ENCODE peak calls at places on chromosomes 3 and 15, in four cellular contexts. K, I, R and C are unnamed samples.
A peak's percentile ranks its signal among the peaks of the same experiment; 100 is the strongest.

GRCh38 chr15:90550919-90551318 is 21.2 kb downstream of the CRTC3 start:
- DNase-seq in R (no peak), I (no peak), K (peak; percentile 38), C (no peak)

GRCh38 chr15:87826119-87826730 is 430.3 kb downstream of the NTRK3 start:
- DNase-seq in K (no peak), R (no peak), I (no peak), C (no peak)

GRCh38 chr3:116299646-116300081 is 145.6 kb downstream of the LSAMP start:
- DNase-seq in R (no peak), K (no peak), I (no peak), C (peak; percentile 23)

GRCh38 chr3:152225176-152225575 is 43.6 kb upstream of the MBNL1 start:
- DNase-seq in K (no peak), I (no peak), R (no peak), C (peak; percentile 13)

GRCh38 chr15:41817781-41818180 is 10.1 kb upstream of the JMJD7 start:
- DNase-seq in K (no peak), R (no peak), I (no peak), C (no peak)

GRCh38 chr3:56001537-56001936 is 466.7 kb downstream of the ERC2 start:
- DNase-seq in K (no peak), I (no peak), R (no peak), C (no peak)

GRCh38 chr15:62976301-62976842 is 66.2 kb upstream of the TPM1 start:
- DNase-seq in I (no peak), K (peak; percentile 90), R (no peak), C (no peak)

GRCh38 chr3:142963266-142964149 is at the start of gene PAQR9:
- DNase-seq in I (peak; percentile 27), K (no peak), R (no peak), C (no peak)

GRCh38 chr3:194395201-194395600 is 3.9 kb downstream of the GP5 start:
- DNase-seq in K (no peak), R (no peak), I (no peak), C (no peak)

GRCh38 chr3:51966486-51966885 is 768 bp downstream of the PCBP4 start:
- DNase-seq in R (peak; percentile 61), I (no peak), K (no peak), C (no peak)

GRCh38 chr15:98649996-98650870 is 1.9 kb downstream of the IGF1R start:
- DNase-seq in I (peak; percentile 54), K (peak; percentile 41), R (peak; percentile 69), C (no peak)

GRCh38 chr3:42127226-42127625 is 36.1 kb downstream of the TRAK1 start:
- DNase-seq in I (no peak), R (no peak), K (no peak), C (no peak)

GRCh38 chr3:80355144-80355543 is 587.3 kb upstream of the ROBO1 start:
- DNase-seq in K (no peak), I (no peak), R (no peak), C (no peak)

GRCh38 chr3:158991146-158991705 is 189.4 kb downstream of the MFSD1 start:
- DNase-seq in I (no peak), K (no peak), R (peak; percentile 72), C (no peak)

GRCh38 chr3:58038675-58039302 is 30.6 kb downstream of the FLNB start:
- DNase-seq in I (no peak), R (no peak), K (peak; percentile 57), C (no peak)

GRCh38 chr15:101152914-101153313 is 98.9 kb downstream of the CHSY1 start:
- DNase-seq in R (peak; percentile 46), I (no peak), K (no peak), C (no peak)

GRCh38 chr3:166582231-166582630 is 745.0 kb upstream of the BCHE start:
- DNase-seq in K (peak; percentile 0), R (no peak), I (no peak), C (peak; percentile 3)

GRCh38 chr15:85298941-85299340 is 81.5 kb upstream of the AKAP13 start:
- DNase-seq in R (no peak), K (no peak), I (no peak), C (no peak)

GRCh38 chr3:73401058-73401457 is 223.7 kb downstream of the PDZRN3 start:
- DNase-seq in K (peak; percentile 57), I (no peak), R (no peak), C (no peak)

GRCh38 chr3:143895805-143896204 is 47.5 kb upstream of the SLC9A9 start:
- DNase-seq in K (no peak), I (no peak), R (no peak), C (no peak)

GRCh38 chr3:69205385-69205784 is 83.0 kb upstream of the LMOD3 start:
- DNase-seq in I (no peak), R (no peak), K (no peak), C (no peak)

GRCh38 chr3:50620420-50620819 is 3.5 kb downstream of the MAPKAPK3 start:
- DNase-seq in R (peak; percentile 25), I (no peak), K (no peak), C (no peak)

GRCh38 chr3:42539871-42540714 is 37.6 kb downstream of the VIPR1 start:
- DNase-seq in I (no peak), R (peak; percentile 75), K (no peak), C (no peak)

GRCh38 chr15:53808058-53808703 is 48.7 kb upstream of the WDR72 start:
- DNase-seq in R (no peak), K (peak; percentile 0), I (no peak), C (no peak)

GRCh38 chr3:71433631-71434030 is 149.9 kb downstream of the FOXP1 start:
- DNase-seq in I (no peak), K (no peak), R (no peak), C (no peak)

GRCh38 chr3:159620873-159621272 is 367.8 kb upstream of the IL12A start:
- DNase-seq in R (no peak), I (no peak), K (peak; percentile 77), C (no peak)

GRCh38 chr3:13262493-13263211 is 157.5 kb downstream of the NUP210 start:
- DNase-seq in R (peak; percentile 3), K (no peak), I (peak; percentile 42), C (no peak)

GRCh38 chr3:52792413-52792812 is 2.2 kb upstream of the ITIH3 start:
- DNase-seq in I (no peak), K (no peak), R (peak; percentile 24), C (no peak)

GRCh38 chr3:138370321-138370720 is 21.9 kb downstream of the MRAS start:
- DNase-seq in K (no peak), I (no peak), R (no peak), C (no peak)

GRCh38 chr3:13420817-13421755 is 964 bp upstream of the NUP210 start:
- DNase-seq in I (no peak), K (no peak), R (peak; percentile 80), C (no peak)

GRCh38 chr15:92421980-92422379 is 28.3 kb downstream of the ST8SIA2 start:
- DNase-seq in K (peak; percentile 63), I (no peak), R (no peak), C (peak; percentile 15)
- H3K4me3 ChIP-seq in K (no peak overlapping the region), I (no peak overlapping the region), R (no peak overlapping the region), C (no peak overlapping the region)

DNA sequence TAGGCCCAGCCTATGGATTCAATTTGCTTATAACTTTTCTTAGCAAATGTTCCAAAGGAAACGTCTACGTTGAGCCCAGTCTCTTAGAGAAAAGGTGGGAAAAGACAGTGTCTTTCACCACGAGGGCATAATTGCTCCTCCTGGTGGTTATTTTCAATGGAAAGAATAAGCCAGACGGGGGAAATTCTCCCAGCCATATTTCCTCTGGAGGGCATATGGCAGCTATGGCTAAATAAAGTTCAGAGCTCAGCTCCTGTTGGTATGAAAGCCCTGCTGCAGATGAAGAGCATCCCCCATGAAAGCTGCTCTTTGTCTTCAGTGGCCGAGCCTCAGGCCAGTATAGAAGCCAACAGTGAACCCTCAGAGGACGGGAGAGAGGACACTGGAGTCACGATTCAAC is 297.9 kb downstream of the RYR3 start:
- DNase-seq in I (no peak), K (no peak), R (no peak), C (no peak)
- TF ChIP-seq CTCF in I (no peak), K (peak; percentile 49), R (no peak), C (peak; percentile 45)

DNA sequence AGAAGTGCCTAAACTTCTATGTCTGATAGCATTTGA is at the start of gene TP63:
- DNase-seq in K (no peak), R (no peak), I (no peak), C (no peak)
- H3K4me3 ChIP-seq in K (no peak within 1 kb of the TSS), R (no peak within 1 kb of the TSS), I (peak within 1 kb of the TSS; percentile 56), C (no peak within 1 kb of the TSS)

GRCh38 chr3:182637350-182638197 is 155.7 kb upstream of the ATP11B start:
- DNase-seq in K (no peak), R (peak; percentile 78), I (no peak), C (no peak)
- TF ChIP-seq CTCF in K (no peak), R (no peak), I (no peak), C (no peak)

GRCh38 chr15:92807971-92808571 is 92.1 kb upstream of the CHD2 start:
- DNase-seq in I (no peak), K (peak; percentile 26), R (no peak), C (no peak)
- H3K4me3 ChIP-seq in I (peak overlapping the region; percentile 75), K (peak overlapping the region; percentile 23), R (no peak overlapping the region), C (no peak overlapping the region)

GRCh38 chr3:45225465-45226205 is 452 bp downstream of the TMEM158 start:
- DNase-seq in I (peak; percentile 17), K (peak; percentile 27), R (no peak), C (no peak)

GRCh38 chr3:45227131-45227819 is 1.2 kb upstream of the TMEM158 start:
- DNase-seq in R (no peak), K (no peak), I (no peak), C (no peak)

GRCh38 chr3:45226206-45226915 is at the start of gene TMEM158:
- DNase-seq in I (peak; percentile 83), K (peak; percentile 68), R (peak; percentile 87), C (no peak)

GRCh38 chr3:45223889-45224730 is 2.0 kb downstream of the TMEM158 start:
- DNase-seq in R (no peak), I (no peak), K (no peak), C (no peak)

GRCh38 chr3:45224824-45225464 is 1.1 kb downstream of the TMEM158 start:
- DNase-seq in I (peak; percentile 69), R (peak; percentile 81), K (peak; percentile 73), C (no peak)
- TF ChIP-seq CTCF in I (peak; percentile 64), R (peak; percentile 24), K (peak; percentile 60), C (peak; percentile 35)

GRCh38 chr15:68536331-68537095 is 42.3 kb upstream of the CORO2B start:
- DNase-seq in K (peak; percentile 99), I (no peak), R (no peak), C (peak; percentile 83)
- H3K4me3 ChIP-seq in K (no peak overlapping the region), I (no peak overlapping the region), R (no peak overlapping the region), C (no peak overlapping the region)

DNA sequence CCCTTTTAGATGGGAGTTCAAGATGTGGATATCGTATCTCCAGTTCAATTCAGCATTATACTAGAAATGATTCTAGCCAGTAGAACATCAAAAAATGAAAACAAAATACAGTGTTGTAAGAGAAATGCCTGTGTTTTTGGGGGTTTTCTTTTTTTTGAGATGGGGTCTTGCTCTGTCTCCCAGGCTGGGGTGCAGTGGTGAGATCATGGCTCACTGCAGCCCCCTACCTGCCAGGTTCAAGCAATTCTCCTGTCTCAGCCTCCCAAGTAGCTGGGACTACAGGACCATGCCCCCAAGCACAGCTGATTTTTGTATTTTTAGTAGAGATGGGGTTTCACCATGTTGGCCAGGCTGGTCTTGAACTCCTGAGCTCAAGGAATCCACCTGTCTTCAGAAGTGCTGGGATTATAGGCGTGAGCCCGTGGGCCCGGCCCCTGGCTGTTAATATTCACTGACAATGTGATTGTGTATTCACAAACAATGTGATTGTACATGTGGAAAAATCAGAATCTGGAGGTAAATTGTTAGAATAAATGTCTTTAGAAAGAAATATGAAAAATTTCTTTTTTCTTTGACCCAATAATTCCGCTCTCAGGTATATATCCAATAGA is 59.0 kb downstream of the ARIH1 start:
- DNase-seq in K (no peak), I (no peak), R (no peak), C (no peak)
- TF ChIP-seq CTCF in K (peak; percentile 21), I (peak; percentile 57), R (no peak), C (peak; percentile 38)

GRCh38 chr15:74215958-74216357 is 13.4 kb upstream of the STRA6 start:
- DNase-seq in K (no peak), I (no peak), R (no peak), C (no peak)
- H3K4me3 ChIP-seq in K (no peak overlapping the region), I (no peak overlapping the region), R (no peak overlapping the region), C (no peak overlapping the region)